ENCODE peak calls at places on chromosome 5, in four cellular contexts. One of them, this sample, is unnamed.

GRCh38 chr5:173907686-173908371 is 19.7 kb downstream of the CPEB4 start:
- DNase-seq in mesenchymal stem cell: no peak
- DNase-seq in tibial artery: no peak
- DNase-seq in pancreas: no peak
- DNase-seq in this sample: no peak

GRCh38 chr5:29161897-29162296 is 2031.6 kb upstream of the CDH6 start:
- DNase-seq in mesenchymal stem cell: no peak
- DNase-seq in pancreas: no peak
- DNase-seq in tibial artery: no peak
- DNase-seq in this sample: no peak

GRCh38 chr5:66164044-66164790 is 20.1 kb downstream of the SREK1 start:
- DNase-seq in tibial artery: no peak
- DNase-seq in pancreas: no peak
- DNase-seq in mesenchymal stem cell: no peak
- DNase-seq in this sample: no peak

GRCh38 chr5:79227484-79227995 is 8.4 kb upstream of the JMY start:
- DNase-seq in pancreas: no peak
- DNase-seq in tibial artery: no peak
- DNase-seq in mesenchymal stem cell: no peak
- DNase-seq in this sample: no peak

GRCh38 chr5:61322738-61323429 is 9.2 kb upstream of the ZSWIM6 start:
- DNase-seq in tibial artery: peak; percentile 47
- DNase-seq in mesenchymal stem cell: peak; percentile 79
- DNase-seq in pancreas: no peak
- DNase-seq in this sample: no peak

GRCh38 chr5:83865579-83865978 is 144.9 kb upstream of the HAPLN1 start:
- DNase-seq in mesenchymal stem cell: no peak
- DNase-seq in tibial artery: no peak
- DNase-seq in pancreas: no peak
- DNase-seq in this sample: no peak

GRCh38 chr5:175711031-175711430 is 53.2 kb downstream of the HRH2 start:
- DNase-seq in mesenchymal stem cell: no peak
- DNase-seq in pancreas: no peak
- DNase-seq in tibial artery: no peak
- DNase-seq in this sample: no peak

GRCh38 chr5:118592678-118593328 is 395.5 kb downstream of the DTWD2 start:
- DNase-seq in tibial artery: no peak
- DNase-seq in mesenchymal stem cell: no peak
- DNase-seq in pancreas: no peak
- DNase-seq in this sample: peak; percentile 40

GRCh38 chr5:176851380-176851779 is 41.0 kb downstream of the UNC5A start:
- DNase-seq in mesenchymal stem cell: no peak
- DNase-seq in tibial artery: no peak
- DNase-seq in pancreas: no peak
- DNase-seq in this sample: no peak

GRCh38 chr5:148202531-148203092 is at the start of gene SPINK6:
- DNase-seq in mesenchymal stem cell: no peak
- DNase-seq in pancreas: no peak
- DNase-seq in tibial artery: no peak
- DNase-seq in this sample: no peak

GRCh38 chr5:98349251-98349989 is 424.0 kb upstream of the RGMB start:
- DNase-seq in mesenchymal stem cell: peak; percentile 60
- DNase-seq in tibial artery: no peak
- DNase-seq in pancreas: no peak
- DNase-seq in this sample: peak; percentile 70

GRCh38 chr5:73213566-73213998 is 40.6 kb downstream of the TMEM174 start:
- DNase-seq in pancreas: no peak
- DNase-seq in tibial artery: no peak
- DNase-seq in mesenchymal stem cell: no peak
- DNase-seq in this sample: no peak

GRCh38 chr5:176653401-176653800 is 6.1 kb downstream of the TSPAN17 start:
- DNase-seq in mesenchymal stem cell: no peak
- DNase-seq in pancreas: no peak
- DNase-seq in tibial artery: no peak
- DNase-seq in this sample: no peak

GRCh38 chr5:118919016-118919415 is 69.3 kb downstream of the DTWD2 start:
- DNase-seq in pancreas: no peak
- DNase-seq in mesenchymal stem cell: peak; percentile 44
- DNase-seq in tibial artery: no peak
- DNase-seq in this sample: peak; percentile 49

GRCh38 chr5:21806943-21807342 is 1046.2 kb downstream of the CDH12 start:
- DNase-seq in tibial artery: no peak
- DNase-seq in pancreas: no peak
- DNase-seq in mesenchymal stem cell: peak; percentile 36
- DNase-seq in this sample: no peak

GRCh38 chr5:400282-401215 is 42.4 kb upstream of the EXOC3 start:
- DNase-seq in mesenchymal stem cell: peak; percentile 75
- DNase-seq in pancreas: no peak
- DNase-seq in tibial artery: no peak
- DNase-seq in this sample: no peak

GRCh38 chr5:53819482-53819881 is 259.0 kb downstream of the NDUFS4 start:
- DNase-seq in tibial artery: no peak
- DNase-seq in pancreas: no peak
- DNase-seq in mesenchymal stem cell: no peak
- DNase-seq in this sample: peak; percentile 3

GRCh38 chr5:151144275-151144674 is 13.3 kb downstream of the ANXA6 start:
- DNase-seq in tibial artery: no peak
- DNase-seq in mesenchymal stem cell: no peak
- DNase-seq in pancreas: no peak
- DNase-seq in this sample: no peak

GRCh38 chr5:149596712-149597111 is 15.4 kb downstream of the ARHGEF37 start:
- DNase-seq in mesenchymal stem cell: no peak
- DNase-seq in tibial artery: no peak
- DNase-seq in pancreas: no peak
- DNase-seq in this sample: peak; percentile 49

DNA sequence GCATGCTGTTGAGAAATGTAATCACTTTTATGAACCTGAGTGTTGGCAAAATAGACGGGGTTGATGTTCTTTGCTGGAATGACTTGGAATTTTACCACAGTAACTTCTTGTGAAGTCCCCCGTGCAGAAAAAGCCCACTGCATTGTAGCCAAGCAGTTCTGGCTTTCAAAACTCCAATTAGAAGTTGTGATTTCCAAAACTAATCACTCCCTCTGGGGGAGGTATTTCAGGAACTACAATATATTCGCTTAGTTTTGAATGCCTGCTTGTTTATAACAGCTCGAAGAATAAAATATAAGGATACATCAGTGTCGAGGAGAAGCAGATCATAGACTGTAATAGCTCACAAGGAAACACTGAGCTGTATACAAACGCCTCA is 111.2 kb downstream of the PAM start:
- DNase-seq in tibial artery: no peak
- DNase-seq in mesenchymal stem cell: no peak
- DNase-seq in pancreas: no peak
- DNase-seq in this sample: no peak
- H3K27ac ChIP-seq in tibial artery: peak overlapping the region; percentile 86
- H3K27ac ChIP-seq in mesenchymal stem cell: peak overlapping the region; percentile 92
- H3K27ac ChIP-seq in pancreas: no peak overlapping the region
- H3K27ac ChIP-seq in this sample: peak overlapping the region; percentile 29

DNA sequence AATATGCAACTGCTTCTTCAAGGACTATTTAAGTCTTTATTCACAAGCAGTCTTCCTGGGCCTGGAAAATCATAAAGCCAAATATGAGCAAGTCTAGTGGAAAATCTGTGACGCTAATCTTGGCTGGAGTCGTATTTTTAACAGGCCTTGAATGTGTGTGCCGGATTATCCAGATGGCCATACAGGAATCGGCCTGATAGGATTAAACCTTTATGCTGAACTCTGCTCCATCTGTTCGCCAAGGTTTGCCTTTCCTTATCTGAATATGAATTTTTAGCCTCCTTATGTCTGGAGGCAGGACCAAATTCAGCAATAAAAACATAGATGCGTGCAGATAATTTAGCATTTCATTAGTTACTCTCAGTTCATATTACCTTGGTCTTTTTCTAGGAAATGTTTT is 294.5 kb downstream of the EBF1 start:
- DNase-seq in mesenchymal stem cell: no peak
- DNase-seq in tibial artery: no peak
- DNase-seq in pancreas: no peak
- DNase-seq in this sample: no peak
- H3K27ac ChIP-seq in mesenchymal stem cell: no peak overlapping the region
- H3K27ac ChIP-seq in tibial artery: peak overlapping the region; percentile 45
- H3K27ac ChIP-seq in pancreas: no peak overlapping the region
- H3K27ac ChIP-seq in this sample: no peak overlapping the region

GRCh38 chr5:143194713-143195112 is 208.8 kb downstream of the NR3C1 start:
- DNase-seq in tibial artery: no peak
- DNase-seq in mesenchymal stem cell: no peak
- DNase-seq in pancreas: no peak
- DNase-seq in this sample: no peak
- H3K27ac ChIP-seq in tibial artery: no peak overlapping the region
- H3K27ac ChIP-seq in mesenchymal stem cell: no peak overlapping the region
- H3K27ac ChIP-seq in pancreas: no peak overlapping the region
- H3K27ac ChIP-seq in this sample: no peak overlapping the region

GRCh38 chr5:14225173-14225834 is 82.2 kb downstream of the TRIO start:
- DNase-seq in tibial artery: no peak
- DNase-seq in pancreas: no peak
- DNase-seq in mesenchymal stem cell: no peak
- DNase-seq in this sample: no peak

GRCh38 chr5:14222182-14222581 is 79.0 kb downstream of the TRIO start:
- DNase-seq in mesenchymal stem cell: no peak
- DNase-seq in pancreas: no peak
- DNase-seq in tibial artery: no peak
- DNase-seq in this sample: no peak

GRCh38 chr5:14220642-14221041 is 77.5 kb downstream of the TRIO start:
- DNase-seq in pancreas: no peak
- DNase-seq in mesenchymal stem cell: no peak
- DNase-seq in tibial artery: no peak
- DNase-seq in this sample: no peak

GRCh38 chr5:14221768-14222167 is 78.6 kb downstream of the TRIO start:
- DNase-seq in pancreas: no peak
- DNase-seq in tibial artery: no peak
- DNase-seq in mesenchymal stem cell: no peak
- DNase-seq in this sample: peak; percentile 47

DNA sequence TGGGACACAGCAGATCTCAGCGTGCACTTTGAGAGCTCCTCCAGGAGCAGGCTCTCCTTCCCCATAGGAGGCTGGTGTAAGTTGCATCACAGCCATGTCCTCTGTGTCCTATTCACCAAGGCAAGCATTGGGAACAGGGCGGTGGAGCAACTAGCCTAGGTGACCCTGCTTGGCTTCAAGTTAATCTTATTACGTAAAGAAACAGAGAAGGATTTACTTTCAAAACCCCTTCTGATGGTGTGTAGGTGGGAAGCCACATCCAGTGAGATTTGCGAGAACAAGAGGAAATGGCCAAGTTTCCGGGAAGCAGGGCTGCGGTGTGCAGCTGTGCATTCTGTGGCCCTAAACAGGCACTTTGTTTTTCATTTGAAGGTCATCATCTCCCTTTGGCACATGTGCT is 80.2 kb downstream of the TRIO start:
- DNase-seq in tibial artery: no peak
- DNase-seq in pancreas: no peak
- DNase-seq in mesenchymal stem cell: no peak
- DNase-seq in this sample: no peak
- H3K27ac ChIP-seq in tibial artery: no peak overlapping the region
- H3K27ac ChIP-seq in pancreas: no peak overlapping the region
- H3K27ac ChIP-seq in mesenchymal stem cell: no peak overlapping the region
- H3K27ac ChIP-seq in this sample: no peak overlapping the region

DNA sequence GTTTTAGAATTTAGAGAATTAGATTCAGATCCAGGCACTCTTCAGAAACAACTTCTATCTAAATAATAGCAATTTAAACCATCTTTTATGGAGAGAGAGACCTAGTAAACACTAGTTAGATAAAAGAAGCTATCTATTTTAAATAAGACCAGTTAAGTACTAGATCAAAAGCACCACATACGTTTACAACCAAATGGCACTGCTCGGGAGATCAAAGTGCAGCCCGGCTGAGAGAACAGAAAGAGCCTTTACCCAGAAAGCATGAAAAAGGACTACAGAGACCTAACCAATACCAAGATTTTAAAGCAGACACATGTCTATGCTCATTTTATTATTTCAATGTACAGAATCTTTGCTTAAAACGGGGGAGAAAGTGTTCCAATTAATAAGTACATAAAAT is 30.8 kb downstream of the LIX1 start:
- DNase-seq in pancreas: no peak
- DNase-seq in mesenchymal stem cell: no peak
- DNase-seq in tibial artery: no peak
- DNase-seq in this sample: no peak
- H3K27ac ChIP-seq in pancreas: no peak overlapping the region
- H3K27ac ChIP-seq in mesenchymal stem cell: no peak overlapping the region
- H3K27ac ChIP-seq in tibial artery: no peak overlapping the region
- H3K27ac ChIP-seq in this sample: no peak overlapping the region

DNA sequence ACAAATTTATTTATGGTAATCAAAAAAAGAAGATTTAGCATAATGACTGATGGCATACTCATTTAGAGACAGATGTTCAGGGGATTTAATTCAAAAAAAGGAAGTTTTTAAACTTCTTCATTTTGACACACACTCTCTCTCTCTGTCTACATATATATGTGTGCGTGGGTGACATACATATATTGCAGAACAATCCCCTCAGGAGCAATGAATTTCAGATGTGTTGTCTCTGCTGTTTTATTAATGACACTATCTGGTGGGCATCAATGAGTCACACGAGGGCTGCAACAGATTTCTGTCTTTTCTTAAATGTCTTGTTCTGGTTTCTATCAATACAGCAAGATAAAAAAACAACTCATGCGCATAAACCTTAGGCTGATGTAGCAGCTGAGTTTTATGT is 123.4 kb upstream of the SLCO6A1 start:
- DNase-seq in mesenchymal stem cell: peak; percentile 68
- DNase-seq in pancreas: no peak
- DNase-seq in tibial artery: no peak
- DNase-seq in this sample: no peak
- H3K27ac ChIP-seq in mesenchymal stem cell: no peak overlapping the region
- H3K27ac ChIP-seq in pancreas: no peak overlapping the region
- H3K27ac ChIP-seq in tibial artery: no peak overlapping the region
- H3K27ac ChIP-seq in this sample: no peak overlapping the region

DNA sequence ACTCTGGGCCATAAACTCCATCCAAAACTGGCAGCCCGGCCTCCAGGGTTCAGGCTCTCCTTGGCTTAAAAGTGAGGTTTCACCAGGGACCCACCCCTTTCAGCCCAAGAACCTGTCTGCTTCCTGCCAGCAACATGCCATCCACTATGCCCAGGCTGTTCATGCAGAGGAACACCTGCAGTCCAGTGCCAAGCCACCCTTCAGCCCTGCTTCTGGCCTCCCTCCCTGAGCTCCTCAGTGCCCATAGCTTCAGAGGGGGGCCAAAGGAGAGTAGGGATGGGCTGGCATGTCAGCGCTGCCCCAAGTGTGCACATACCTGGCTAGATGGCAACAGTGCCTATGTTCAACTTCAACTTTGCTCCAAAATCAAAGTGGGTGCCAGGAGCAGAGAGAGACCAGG is 166.9 kb upstream of the MRPS30 start:
- DNase-seq in mesenchymal stem cell: no peak
- DNase-seq in pancreas: no peak
- DNase-seq in tibial artery: no peak
- DNase-seq in this sample: no peak
- H3K27ac ChIP-seq in mesenchymal stem cell: no peak overlapping the region
- H3K27ac ChIP-seq in pancreas: no peak overlapping the region
- H3K27ac ChIP-seq in tibial artery: no peak overlapping the region
- H3K27ac ChIP-seq in this sample: no peak overlapping the region